ENCODE peak calls at places on chromosomes 5 and 9, in four cellular contexts. K is NCI-H1417; U is stimulated activated CD4-positive, alpha-beta T cell treated with anti-CD3 and anti-CD28 coated beads, Interleukin-1b, Interleukin-23, amount 100 ng/mL, for 1 hour; X is iris pigment epithelial cell. H is an unnamed sample.

GRCh38 chr9:92726971-92727715 is 37.5 kb downstream of the BICD2 start:
- DNase-seq in K (no peak), U (no peak), X (peak; percentile 79), H (no peak)

GRCh38 chr5:96590796-96591195 is 71.4 kb upstream of the CAST start:
- DNase-seq in K (no peak), U (no peak), X (peak; percentile 33), H (peak; percentile 37)

GRCh38 chr5:54785729-54786548 is 199.5 kb downstream of the ESM1 start:
- DNase-seq in K (no peak), U (no peak), X (no peak), H (peak; percentile 33)

GRCh38 chr9:98317134-98317857 is 61.8 kb upstream of the TBC1D2 start:
- DNase-seq in K (peak; percentile 38), U (no peak), X (peak; percentile 58), H (peak; percentile 84)

GRCh38 chr9:127005770-127006314 is 91.3 kb downstream of the RALGPS1 start:
- DNase-seq in K (no peak), U (no peak), X (no peak), H (peak; percentile 10)

GRCh38 chr9:108844856-108845255 is 10.9 kb downstream of the ACTL7B start:
- DNase-seq in K (peak; percentile 95), U (no peak), X (no peak), H (no peak)

GRCh38 chr5:52989781-52990530 is 804 bp downstream of the ITGA2 start:
- DNase-seq in K (peak; percentile 56), U (no peak), X (peak; percentile 72), H (peak; percentile 81)

GRCh38 chr9:109793196-109793595 is 13.2 kb downstream of the PALM2AKAP2 start:
- DNase-seq in K (no peak), U (no peak), X (peak; percentile 92), H (peak; percentile 96)

GRCh38 chr5:122091942-122092600 is 14.0 kb upstream of the LOX start:
- DNase-seq in K (peak; percentile 1), U (no peak), X (peak; percentile 70), H (peak; percentile 81)

GRCh38 chr9:30995951-30996738 is 1388.3 kb upstream of the ACO1 start:
- DNase-seq in K (no peak), U (no peak), X (no peak), H (no peak)

GRCh38 chr5:84383816-84384603 is 670 bp downstream of the EDIL3 start:
- DNase-seq in K (peak; percentile 79), U (no peak), X (peak; percentile 67), H (peak; percentile 70)

GRCh38 chr5:7983433-7983832 is 114.5 kb downstream of the MTRR start:
- DNase-seq in K (no peak), U (no peak), X (no peak), H (no peak)

GRCh38 chr9:123120131-123120530 is 86.7 kb downstream of the GPR21 start:
- DNase-seq in K (peak; percentile 10), U (no peak), X (no peak), H (no peak)

GRCh38 chr5:59119480-59119879 is 536.6 kb downstream of the RAB3C start:
- DNase-seq in K (no peak), U (no peak), X (no peak), H (no peak)

GRCh38 chr5:55104036-55104767 is 1.8 kb downstream of the GZMA start:
- DNase-seq in K (no peak), U (no peak), X (no peak), H (peak; percentile 13)

GRCh38 chr9:107600060-107600573 is 110.5 kb upstream of the KLF4 start:
- DNase-seq in K (peak; percentile 29), U (no peak), X (no peak), H (no peak)